ENCODE peak calls at places on chromosome 19, in five cellular contexts. S is endothelial cell, X is left lung, G is choroid plexus epithelial cell, M is endothelial cell of umbilical vein. W is an unnamed sample.

GRCh38 chr19:55544014-55544413 is 1.3 kb downstream of the SBK3 start:
- DNase-seq in X (no peak), S (no peak), G (no peak), M (no peak), W (no peak)

GRCh38 chr19:46974181-46974580 is 45.5 kb upstream of the NPAS1 start:
- DNase-seq in S (no peak), G (no peak), X (no peak), M (no peak), W (no peak)

GRCh38 chr19:43462887-43463380 is 2.5 kb downstream of the LYPD3 start:
- DNase-seq in S (no peak), G (no peak), M (no peak), X (no peak), W (no peak)

GRCh38 chr19:1131718-1132552 is 28.1 kb downstream of the GPX4 start:
- DNase-seq in X (peak; percentile 92), M (peak; percentile 90), S (peak; percentile 72), G (peak; percentile 92), W (no peak)

GRCh38 chr19:12703056-12703455 is 6.6 kb upstream of the FBXW9 start:
- DNase-seq in X (no peak), M (peak; percentile 60), G (peak; percentile 65), S (no peak), W (no peak)

GRCh38 chr19:58482372-58482771 is 6.2 kb downstream of the ZNF446 start:
- DNase-seq in S (no peak), M (no peak), X (no peak), G (no peak), W (no peak)

GRCh38 chr19:47109541-47110375 is 3.8 kb downstream of the ZC3H4 start:
- DNase-seq in X (no peak), S (no peak), M (peak; percentile 89), G (peak; percentile 66), W (no peak)

GRCh38 chr19:38219221-38219620 is 4.8 kb downstream of the DPF1 start:
- DNase-seq in G (no peak), X (no peak), M (no peak), S (no peak), W (no peak)

GRCh38 chr19:9952276-9952675 is 16.0 kb upstream of the OLFM2 start:
- DNase-seq in M (no peak), S (no peak), G (no peak), X (no peak), W (no peak)

GRCh38 chr19:15200575-15201364 is at the start of gene NOTCH3:
- DNase-seq in S (peak; percentile 52), M (no peak), X (no peak), G (no peak), W (peak; percentile 49)

GRCh38 chr19:30001794-30002193 is 59.8 kb downstream of the URI1 start:
- DNase-seq in M (peak; percentile 6), S (peak; percentile 10), X (no peak), G (peak; percentile 79), W (no peak)

GRCh38 chr19:51098366-51099069 is 9.7 kb downstream of the CTU1 start:
- DNase-seq in X (peak; percentile 54), S (no peak), G (peak; percentile 52), M (peak; percentile 19), W (no peak)

GRCh38 chr19:40143612-40144011 is 47.6 kb upstream of the MAP3K10 start:
- DNase-seq in S (no peak), M (no peak), X (peak; percentile 44), G (no peak), W (no peak)

DNA sequence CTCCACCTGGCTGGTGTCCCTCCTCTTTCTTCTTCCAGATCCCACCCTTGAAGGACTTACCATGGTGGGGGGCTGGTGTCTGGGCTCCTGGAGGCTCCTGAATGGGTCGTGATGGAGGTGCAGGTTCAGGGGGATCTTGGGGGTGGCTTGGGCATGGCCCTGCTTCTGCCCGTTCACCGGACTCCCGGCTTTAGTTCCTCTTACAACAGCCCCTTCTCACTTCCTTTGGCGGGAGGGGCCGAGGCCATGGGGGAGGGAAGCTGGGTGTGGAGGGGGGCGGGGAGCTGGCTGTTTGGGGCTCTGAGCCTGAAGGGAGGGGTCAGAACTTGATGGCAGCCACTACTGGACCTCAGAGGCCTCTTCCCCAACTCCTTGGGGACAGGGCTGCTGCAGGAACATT is at the start of gene MYO1F:
- DNase-seq in G (no peak), M (no peak), X (peak; percentile 83), S (no peak), W (no peak)
- TF ChIP-seq CTCF in G (no peak), M (no peak), X (no peak), S (no peak), W (no peak)

GRCh38 chr19:2477732-2478191 is 1.8 kb downstream of the GADD45B start:
- DNase-seq in M (peak; percentile 48), G (peak; percentile 71), X (peak; percentile 68), S (no peak), W (no peak)

GRCh38 chr19:2478756-2479555 is 3.0 kb downstream of the GADD45B start:
- DNase-seq in S (no peak), X (peak; percentile 88), G (peak; percentile 86), M (peak; percentile 60), W (no peak)

GRCh38 chr19:2479556-2480194 is 3.7 kb downstream of the GADD45B start:
- DNase-seq in S (no peak), G (no peak), M (no peak), X (no peak), W (no peak)

GRCh38 chr19:2477141-2477710 is 1.3 kb downstream of the GADD45B start:
- DNase-seq in G (peak; percentile 49), X (peak; percentile 57), S (no peak), M (no peak), W (no peak)

DNA sequence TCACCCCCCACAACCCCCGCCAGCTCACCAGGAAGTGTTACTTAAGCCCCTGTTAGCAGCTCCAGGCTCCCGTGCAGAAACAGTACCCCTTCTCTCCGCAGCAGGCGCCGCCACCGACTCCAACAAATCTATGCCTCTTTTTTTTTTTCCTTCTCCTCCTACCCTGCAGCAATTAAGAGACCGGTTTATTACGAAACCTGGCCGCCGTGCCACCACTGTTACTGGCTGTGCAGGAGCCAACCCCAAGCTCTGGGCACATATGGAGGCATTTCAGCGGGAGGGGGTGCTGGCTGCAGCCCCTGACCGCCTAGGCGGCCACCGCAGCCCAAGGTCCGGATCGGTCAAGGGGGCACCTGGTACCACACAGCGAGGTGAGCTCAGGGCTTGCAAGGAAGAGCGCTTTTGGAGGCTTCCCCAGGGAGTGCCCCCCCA is 2.4 kb downstream of the GADD45B start:
- DNase-seq in X (peak; percentile 81), G (peak; percentile 77), S (no peak), M (peak; percentile 60), W (no peak)
- TF ChIP-seq CTCF in X (peak; percentile 47), G (peak; percentile 35), S (no peak), M (no peak), W (peak; percentile 42)

GRCh38 chr19:13761423-13761822 is 2.9 kb upstream of the MRI1 start:
- DNase-seq in M (no peak), G (no peak), X (no peak), S (no peak), W (no peak)
- TF ChIP-seq CTCF in M (no peak), G (peak; percentile 15), X (no peak), S (no peak), W (no peak)

DNA sequence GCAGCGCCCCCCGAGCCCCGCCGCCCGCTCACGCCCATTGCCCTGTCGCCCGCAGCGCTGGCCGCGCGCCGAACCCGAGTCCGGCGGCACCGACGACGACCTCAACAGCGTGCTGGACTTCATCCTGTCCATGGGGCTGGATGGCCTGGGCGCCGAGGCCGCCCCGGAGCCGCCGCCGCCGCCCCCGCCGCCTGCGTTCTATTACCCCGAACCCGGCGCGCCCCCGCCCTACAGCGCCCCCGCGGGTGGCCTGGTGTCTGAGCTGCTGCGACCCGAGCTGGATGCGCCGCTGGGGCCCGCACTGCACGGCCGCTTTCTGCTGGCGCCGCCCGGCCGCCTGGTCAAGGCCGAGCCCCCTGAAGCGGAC is 518 bp downstream of the KLF2 start:
- DNase-seq in X (peak; percentile 53), G (no peak), S (peak; percentile 44), M (peak; percentile 30), W (peak; percentile 33)
- TF ChIP-seq CTCF in X (no peak), G (peak; percentile 11), S (no peak), M (peak; percentile 7), W (peak; percentile 34)

GRCh38 chr19:3736106-3736724 is 25.3 kb downstream of the APBA3 start:
- DNase-seq in X (no peak), G (no peak), S (no peak), M (no peak), W (no peak)

GRCh38 chr19:3738477-3739220 is 22.8 kb downstream of the APBA3 start:
- DNase-seq in M (no peak), X (no peak), G (no peak), S (no peak), W (no peak)

GRCh38 chr19:3734310-3734600 is 26.1 kb downstream of the TJP3 start:
- DNase-seq in G (no peak), X (no peak), M (no peak), S (no peak), W (no peak)

GRCh38 chr19:3740431-3740830 is 21.1 kb downstream of the APBA3 start:
- DNase-seq in M (no peak), S (no peak), G (no peak), X (no peak), W (no peak)

DNA sequence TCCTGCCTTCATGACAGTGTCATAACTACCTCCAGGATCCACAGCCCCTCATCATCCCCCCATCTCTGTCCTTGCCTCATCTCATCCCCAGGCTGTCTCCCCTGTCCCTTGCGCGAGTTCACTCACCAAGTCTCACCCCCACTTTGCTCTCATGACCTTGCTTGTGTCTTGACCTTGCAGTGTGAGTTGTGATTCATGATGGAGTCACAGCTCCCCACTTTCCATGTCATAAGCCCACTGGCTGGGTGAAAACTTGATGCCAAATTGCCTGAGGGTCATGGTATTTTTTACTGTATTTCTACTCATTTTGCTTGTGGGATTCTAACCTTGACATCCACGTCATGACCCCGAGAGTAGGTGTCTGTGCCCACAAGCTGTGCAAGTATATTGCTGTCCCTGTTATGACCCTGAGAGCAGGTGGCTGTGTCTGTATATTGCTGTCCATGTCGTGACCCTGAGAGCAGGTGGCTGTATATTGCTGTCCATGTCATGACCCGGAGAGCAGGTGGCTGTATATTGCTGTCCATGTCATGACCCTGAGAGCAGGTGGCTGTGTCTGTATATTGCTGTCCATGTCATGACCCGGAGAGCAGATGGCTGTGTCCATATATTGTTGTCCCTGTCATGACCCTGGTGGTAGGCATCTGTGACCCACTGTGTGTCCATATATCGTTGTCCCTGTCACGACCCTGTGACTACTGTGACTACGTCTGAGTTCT is 23.8 kb downstream of the APBA3 start:
- DNase-seq in X (no peak), G (no peak), S (no peak), M (no peak), W (no peak)
- TF ChIP-seq CTCF in X (no peak), G (no peak), S (no peak), M (no peak), W (no peak)

W was measured in progenitor cell of endocrine pancreas.